ENCODE peak calls at places on chromosomes 7 and 10, in six cellular contexts. S, N, B, H, O and K are unnamed samples.

GRCh38 chr7:5282464-5283316 is at the start of gene SLC29A4:
- DNase-seq in S (peak), N (peak), B (peak), H (peak), O (no peak), K (no peak)

GRCh38 chr10:119859422-119860258 is 13.0 kb downstream of the MCMBP start:
- DNase-seq in S (peak), N (peak), B (no peak), H (peak), O (no peak), K (peak)

GRCh38 chr7:489876-490275 is 29.8 kb downstream of the PDGFA start:
- DNase-seq in S (no peak), N (no peak), B (no peak), H (no peak), O (peak), K (no peak)

GRCh38 chr10:133278577-133279265 is 2.1 kb upstream of the ADAM8 start:
- DNase-seq in S (peak), N (peak), B (no peak), H (peak), O (peak), K (peak)

GRCh38 chr10:93080350-93081046 is 6.8 kb downstream of the CYP26A1 start:
- DNase-seq in S (peak), N (peak), B (peak), H (peak), O (peak), K (peak)

GRCh38 chr10:80924063-80924952 is 386.6 kb downstream of the SH2D4B start:
- DNase-seq in S (peak), N (peak), B (peak), H (peak), O (no peak), K (peak)

GRCh38 chr7:93147358-93147757 is 827 bp downstream of the SAMD9L start:
- DNase-seq in S (peak), N (peak), B (no peak), H (peak), O (peak), K (peak)

GRCh38 chr10:113232928-113233511 is 283.0 kb downstream of the TCF7L2 start:
- DNase-seq in S (no peak), N (peak), B (no peak), H (no peak), O (no peak), K (no peak)

GRCh38 chr10:122286872-122287271 is 15.8 kb downstream of the BTBD16 start:
- DNase-seq in S (peak), N (no peak), B (no peak), H (peak), O (no peak), K (peak)

GRCh38 chr10:15461353-15462108 is 90.4 kb upstream of the FAM171A1 start:
- DNase-seq in S (peak), N (peak), B (no peak), H (peak), O (no peak), K (peak)

GRCh38 chr7:44101966-44102845 is 1.9 kb upstream of the AEBP1 start:
- DNase-seq in S (peak), N (no peak), B (no peak), H (peak), O (peak), K (peak)

GRCh38 chr7:69411018-69411417 is 187.3 kb upstream of the AUTS2 start:
- DNase-seq in S (no peak), N (no peak), B (no peak), H (no peak), O (peak), K (no peak)

DNA sequence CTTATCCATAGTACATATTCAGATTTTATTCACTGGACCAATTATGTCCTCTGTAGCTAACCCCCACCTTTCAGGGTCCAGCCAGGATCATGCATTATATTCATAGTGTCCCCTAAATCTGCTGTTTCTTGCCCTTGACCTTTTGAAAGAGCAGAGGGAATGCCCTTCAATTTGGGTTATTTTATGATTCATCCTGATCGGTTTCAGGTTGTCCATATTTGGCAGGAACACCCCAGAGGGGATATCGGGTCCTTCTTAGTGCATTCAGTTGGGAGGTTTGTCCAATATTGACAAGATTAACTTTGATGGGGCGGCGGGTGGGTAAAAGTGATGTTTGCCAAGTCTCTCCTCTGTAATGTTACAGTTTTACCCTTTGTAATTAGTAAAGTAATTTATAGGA is 60.9 kb downstream of the SHH start:
- DNase-seq in S (no peak), N (no peak), B (no peak), H (no peak), O (no peak), K (no peak)
- TF ChIP-seq CTCF in S (no peak), N (no peak), B (no peak), H (no peak), O (no peak), K (no peak)

GRCh38 chr10:124235232-124235631 is 141.8 kb upstream of the CHST15 start:
- DNase-seq in S (no peak), N (no peak), B (no peak), H (no peak), O (no peak), K (no peak)
- TF ChIP-seq CTCF in S (no peak), N (no peak), B (no peak), H (no peak), O (no peak), K (no peak)

GRCh38 chr10:70820976-70821750 is 5.4 kb downstream of the SGPL1 start:
- DNase-seq in S (no peak), N (no peak), B (no peak), H (no peak), O (no peak), K (no peak)
- TF ChIP-seq CTCF in S (no peak), N (no peak), B (no peak), H (no peak), O (no peak), K (no peak)

GRCh38 chr7:34224259-34224658 is 318.9 kb downstream of the BMPER start:
- DNase-seq in S (no peak), N (no peak), B (no peak), H (no peak), O (no peak), K (no peak)
- TF ChIP-seq CTCF in S (no peak), N (no peak), B (no peak), H (no peak), O (no peak), K (no peak)

DNA sequence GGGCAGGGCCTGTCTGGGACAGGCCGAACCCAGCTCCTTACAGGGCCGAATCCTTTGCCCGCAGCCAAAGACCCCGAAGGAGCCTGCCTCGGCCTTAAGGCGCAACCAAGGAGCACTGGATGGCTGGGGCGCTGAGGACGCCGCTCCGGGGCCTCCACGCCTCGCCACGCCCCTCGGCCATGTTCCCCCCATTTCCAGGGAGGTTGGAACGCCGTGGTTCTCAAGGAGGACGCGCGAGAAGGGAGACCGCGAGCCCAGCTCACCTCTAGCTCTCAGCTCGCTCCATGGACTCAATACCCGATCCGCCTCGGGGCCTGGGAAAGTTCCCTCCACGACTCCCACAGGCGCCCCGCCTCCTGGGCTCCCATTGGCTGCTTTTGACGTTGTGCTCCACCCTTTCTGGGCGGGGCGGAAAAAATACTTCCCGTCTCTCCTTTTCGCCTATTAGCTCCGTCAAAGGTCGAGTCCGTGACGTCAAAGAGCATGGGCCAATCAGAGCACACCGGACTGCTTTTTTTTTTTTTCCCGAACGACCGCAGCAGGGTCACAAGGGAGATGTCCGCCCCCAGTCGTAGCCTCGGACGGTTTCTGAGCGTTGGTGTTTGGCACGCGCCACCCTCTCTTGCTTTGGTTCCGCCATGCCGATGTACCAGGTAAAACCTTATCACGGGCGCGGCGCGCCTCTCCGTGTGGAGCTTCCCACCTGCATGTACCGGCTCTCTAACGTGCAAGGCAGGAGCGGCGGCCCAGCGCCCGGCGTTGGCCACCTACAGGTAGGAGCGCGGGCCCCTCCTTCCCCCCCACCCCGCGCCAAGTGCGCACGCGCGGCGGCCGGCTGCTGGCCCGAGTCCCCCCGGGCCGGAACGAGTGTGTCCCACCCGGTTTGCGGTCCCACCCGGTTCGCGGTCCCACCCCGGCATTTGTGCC is 305.7 kb downstream of the TYW1 start:
- DNase-seq in S (peak), N (peak), B (peak), H (peak), O (peak), K (peak)
- TF ChIP-seq CTCF in S (peak), N (no peak), B (peak), H (peak), O (peak), K (peak)

GRCh38 chr10:71825217-71825616 is 25.8 kb downstream of the PSAP start:
- DNase-seq in S (no peak), N (no peak), B (no peak), H (no peak), O (peak), K (no peak)
- TF ChIP-seq CTCF in S (no peak), N (no peak), B (no peak), H (no peak), O (no peak), K (peak)

GRCh38 chr7:146773506-146773905 is 656.9 kb downstream of the CNTNAP2 start:
- DNase-seq in S (no peak), N (no peak), B (no peak), H (no peak), O (no peak), K (peak)

GRCh38 chr7:146768941-146769340 is 652.3 kb downstream of the CNTNAP2 start:
- DNase-seq in S (no peak), N (no peak), B (no peak), H (no peak), O (no peak), K (no peak)

DNA sequence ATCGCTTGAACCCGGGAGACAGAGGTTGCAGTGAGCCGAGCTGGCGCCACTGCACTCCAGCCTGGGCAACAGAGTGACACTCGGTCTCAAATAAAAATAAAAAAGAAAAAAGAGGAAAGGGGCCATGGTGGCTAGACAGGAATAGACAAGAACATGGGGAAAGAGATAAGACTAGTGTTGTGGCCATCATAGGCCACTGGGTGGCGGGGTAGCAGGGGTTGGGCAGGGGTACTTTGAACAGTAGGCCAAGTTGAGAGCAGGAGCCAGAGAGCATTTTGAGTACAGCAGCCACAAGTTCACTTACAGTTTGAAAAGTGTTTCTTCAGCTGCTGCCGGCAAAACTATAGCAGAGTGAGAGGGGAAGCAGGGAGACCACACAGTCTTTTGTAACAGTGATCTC is 656.0 kb downstream of the CNTNAP2 start:
- DNase-seq in S (no peak), N (no peak), B (peak), H (no peak), O (no peak), K (no peak)
- TF ChIP-seq CTCF in S (no peak), N (no peak), B (peak), H (no peak), O (no peak), K (no peak)

GRCh38 chr7:15720849-15721471 is 34.5 kb upstream of the MEOX2 start:
- DNase-seq in S (peak), N (peak), B (peak), H (peak), O (no peak), K (peak)
- TF ChIP-seq CTCF in S (peak), N (peak), B (peak), H (peak), O (no peak), K (peak)